ENCODE peak calls at places on chromosomes 7 and 10, in four cellular contexts. One of them, this sample, is unnamed. For H3K27me3 and H3K4me1, the result is how much of the 10 kb centered on the place peaks cover.

GRCh38 chr7:21580073-21580521 is 37.3 kb downstream of the DNAH11 start:
- DNase-seq in adrenal gland: no peak
- DNase-seq in keratinocyte: peak
- DNase-seq in fibroblast of lung: peak
- DNase-seq in this sample: no peak

GRCh38 chr10:72126184-72126871 is 38.0 kb upstream of the SPOCK2 start:
- DNase-seq in adrenal gland: no peak
- DNase-seq in keratinocyte: no peak
- DNase-seq in fibroblast of lung: peak
- DNase-seq in this sample: no peak

GRCh38 chr10:22853906-22854447 is 73.9 kb upstream of the ARMC3 start:
- DNase-seq in adrenal gland: no peak
- DNase-seq in keratinocyte: peak
- DNase-seq in fibroblast of lung: no peak
- DNase-seq in this sample: no peak

GRCh38 chr7:3730271-3730670 is 429.2 kb downstream of the SDK1 start:
- DNase-seq in adrenal gland: no peak
- DNase-seq in keratinocyte: no peak
- DNase-seq in fibroblast of lung: peak
- DNase-seq in this sample: no peak

GRCh38 chr7:20790273-20790842 is 3.7 kb upstream of the SP8 start:
- DNase-seq in adrenal gland: no peak
- DNase-seq in keratinocyte: no peak
- DNase-seq in fibroblast of lung: no peak
- DNase-seq in this sample: no peak

GRCh38 chr10:30116254-30116573 is 56.8 kb upstream of the JCAD start:
- DNase-seq in adrenal gland: no peak
- DNase-seq in keratinocyte: no peak
- DNase-seq in fibroblast of lung: no peak
- DNase-seq in this sample: no peak

GRCh38 chr7:28181921-28182517 is 1.4 kb upstream of the JAZF1 start:
- DNase-seq in adrenal gland: peak
- DNase-seq in keratinocyte: no peak
- DNase-seq in fibroblast of lung: no peak
- DNase-seq in this sample: peak

GRCh38 chr7:17661982-17662585 is 278.2 kb downstream of the SNX13 start:
- DNase-seq in adrenal gland: no peak
- DNase-seq in keratinocyte: no peak
- DNase-seq in fibroblast of lung: no peak
- DNase-seq in this sample: no peak

GRCh38 chr7:130941322-130942210 is 207.6 kb upstream of the KLF14 start:
- DNase-seq in adrenal gland: peak
- DNase-seq in keratinocyte: no peak
- DNase-seq in fibroblast of lung: peak
- DNase-seq in this sample: peak

GRCh38 chr7:75631711-75632110 is 107.0 kb downstream of the HIP1 start:
- DNase-seq in adrenal gland: no peak
- DNase-seq in keratinocyte: no peak
- DNase-seq in fibroblast of lung: no peak
- DNase-seq in this sample: no peak

GRCh38 chr7:19665399-19666008 is 43.3 kb downstream of the POLR1F start:
- DNase-seq in adrenal gland: no peak
- DNase-seq in keratinocyte: no peak
- DNase-seq in fibroblast of lung: peak
- DNase-seq in this sample: no peak

GRCh38 chr10:10500941-10501340 is 516.7 kb upstream of the CELF2 start:
- DNase-seq in adrenal gland: no peak
- DNase-seq in keratinocyte: no peak
- DNase-seq in fibroblast of lung: peak
- DNase-seq in this sample: no peak

GRCh38 chr10:35605191-35605590 is at the start of gene GJD4:
- DNase-seq in adrenal gland: no peak
- DNase-seq in keratinocyte: no peak
- DNase-seq in fibroblast of lung: no peak
- DNase-seq in this sample: no peak

GRCh38 chr10:133058267-133059092 is 29.2 kb upstream of the ADGRA1 start:
- DNase-seq in adrenal gland: no peak
- DNase-seq in keratinocyte: no peak
- DNase-seq in fibroblast of lung: no peak
- DNase-seq in this sample: no peak

GRCh38 chr7:129762387-129762969 is 151.0 kb downstream of the NRF1 start:
- DNase-seq in adrenal gland: no peak
- DNase-seq in keratinocyte: no peak
- DNase-seq in fibroblast of lung: no peak
- DNase-seq in this sample: no peak

GRCh38 chr7:98034044-98035035 is 44.3 kb upstream of the OCM2 start:
- DNase-seq in adrenal gland: peak
- DNase-seq in keratinocyte: no peak
- DNase-seq in fibroblast of lung: peak
- DNase-seq in this sample: peak

GRCh38 chr7:43199761-43200160 is 87.3 kb downstream of the HECW1 start:
- DNase-seq in adrenal gland: no peak
- DNase-seq in keratinocyte: no peak
- DNase-seq in fibroblast of lung: peak
- DNase-seq in this sample: no peak

GRCh38 chr7:110090113-110090820 is 1000.7 kb upstream of the LRRN3 start:
- DNase-seq in adrenal gland: no peak
- DNase-seq in keratinocyte: no peak
- DNase-seq in fibroblast of lung: peak
- DNase-seq in this sample: peak

GRCh38 chr7:108584211-108584610 is 14.5 kb downstream of the DNAJB9 start:
- DNase-seq in adrenal gland: no peak
- DNase-seq in keratinocyte: no peak
- DNase-seq in fibroblast of lung: no peak
- DNase-seq in this sample: no peak

GRCh38 chr10:18352175-18352574 is 212.0 kb downstream of the CACNB2 start:
- DNase-seq in adrenal gland: no peak
- DNase-seq in keratinocyte: no peak
- DNase-seq in fibroblast of lung: no peak
- DNase-seq in this sample: no peak

GRCh38 chr7:32248505-32248904 is 178.3 kb upstream of the PDE1C start:
- DNase-seq in adrenal gland: no peak
- DNase-seq in keratinocyte: no peak
- DNase-seq in fibroblast of lung: no peak
- DNase-seq in this sample: no peak

GRCh38 chr10:30591249-30591670 is 38.3 kb downstream of the LYZL2 start:
- DNase-seq in adrenal gland: peak
- DNase-seq in keratinocyte: no peak
- DNase-seq in fibroblast of lung: peak
- DNase-seq in this sample: peak

GRCh38 chr10:79027147-79028055 is 41.4 kb upstream of the ZMIZ1 start:
- DNase-seq in adrenal gland: peak
- DNase-seq in keratinocyte: no peak
- DNase-seq in fibroblast of lung: no peak
- DNase-seq in this sample: peak

GRCh38 chr7:113404245-113404644 is 285.9 kb upstream of the SMIM30 start:
- DNase-seq in adrenal gland: no peak
- DNase-seq in keratinocyte: no peak
- DNase-seq in fibroblast of lung: no peak
- DNase-seq in this sample: no peak

GRCh38 chr10:130461631-130462030 is 325.4 kb downstream of the GLRX3 start:
- DNase-seq in adrenal gland: no peak
- DNase-seq in keratinocyte: no peak
- DNase-seq in fibroblast of lung: no peak
- DNase-seq in this sample: no peak

GRCh38 chr10:13113544-13113943 is 13.6 kb downstream of the OPTN start:
- DNase-seq in adrenal gland: no peak
- DNase-seq in keratinocyte: no peak
- DNase-seq in fibroblast of lung: no peak
- DNase-seq in this sample: no peak

GRCh38 chr10:5496261-5497250 is 2.8 kb downstream of the CALML5 start:
- DNase-seq in adrenal gland: no peak
- DNase-seq in keratinocyte: no peak
- DNase-seq in fibroblast of lung: no peak
- DNase-seq in this sample: no peak

GRCh38 chr7:142298009-142298408 is 40.2 kb upstream of the PRSS58 start:
- DNase-seq in adrenal gland: no peak
- DNase-seq in keratinocyte: no peak
- DNase-seq in fibroblast of lung: no peak
- DNase-seq in this sample: no peak

GRCh38 chr10:121710207-121710606 is 112.0 kb upstream of the FGFR2 start:
- DNase-seq in adrenal gland: no peak
- DNase-seq in keratinocyte: no peak
- DNase-seq in fibroblast of lung: no peak
- DNase-seq in this sample: peak

GRCh38 chr10:36448760-36449681 is 676.4 kb upstream of the ANKRD30A start:
- DNase-seq in adrenal gland: no peak
- DNase-seq in keratinocyte: no peak
- DNase-seq in fibroblast of lung: peak
- DNase-seq in this sample: no peak

GRCh38 chr7:150781016-150781415 is 19.1 kb downstream of the TMEM176B start:
- DNase-seq in adrenal gland: no peak
- DNase-seq in keratinocyte: no peak
- DNase-seq in fibroblast of lung: peak
- DNase-seq in this sample: no peak

GRCh38 chr10:74921744-74922143 is 95.3 kb downstream of the KAT6B start:
- DNase-seq in adrenal gland: no peak
- DNase-seq in keratinocyte: no peak
- DNase-seq in fibroblast of lung: no peak
- DNase-seq in this sample: no peak

GRCh38 chr7:25675789-25676474 is 447.6 kb upstream of the NPVF start:
- DNase-seq in adrenal gland: no peak
- DNase-seq in keratinocyte: no peak
- DNase-seq in fibroblast of lung: no peak
- DNase-seq in this sample: peak

GRCh38 chr10:98361131-98361633 is 53.8 kb downstream of the PYROXD2 start:
- DNase-seq in adrenal gland: peak
- DNase-seq in keratinocyte: peak
- DNase-seq in fibroblast of lung: peak
- DNase-seq in this sample: no peak

GRCh38 chr7:104415700-104416099 is 87.3 kb downstream of the LHFPL3 start:
- DNase-seq in adrenal gland: no peak
- DNase-seq in keratinocyte: no peak
- DNase-seq in fibroblast of lung: no peak
- DNase-seq in this sample: no peak

DNA sequence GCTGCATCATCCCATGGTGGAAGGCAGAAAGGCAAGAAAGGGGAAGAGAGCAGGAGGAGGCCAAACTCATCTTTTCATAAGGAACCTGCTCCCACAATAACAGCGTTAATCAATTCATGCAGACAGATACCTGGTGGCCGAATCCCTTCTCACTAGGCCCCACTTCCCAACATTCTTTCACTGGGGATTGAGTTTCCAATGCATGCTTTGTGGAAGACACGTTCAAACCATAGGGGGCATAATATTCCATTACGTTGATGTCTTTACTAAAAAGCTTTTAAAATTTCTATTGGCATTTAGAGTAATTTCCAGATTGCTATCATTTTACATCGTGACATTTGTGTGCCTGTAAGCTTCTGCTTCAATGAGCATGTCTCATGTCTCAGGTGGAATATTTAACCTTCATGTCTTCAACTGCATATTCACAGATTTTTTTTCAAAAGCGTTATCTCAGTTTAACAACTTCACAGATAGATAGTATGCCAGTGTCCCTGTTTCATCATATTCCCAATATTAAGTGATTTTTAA is 88.5 kb downstream of the LHFPL3 start:
- DNase-seq in adrenal gland: no peak
- DNase-seq in keratinocyte: no peak
- DNase-seq in fibroblast of lung: no peak
- DNase-seq in this sample: no peak
- TF ChIP-seq CTCF in adrenal gland: no peak
- TF ChIP-seq CTCF in keratinocyte: no peak
- TF ChIP-seq CTCF in fibroblast of lung: no peak
- TF ChIP-seq CTCF in this sample: no peak

DNA sequence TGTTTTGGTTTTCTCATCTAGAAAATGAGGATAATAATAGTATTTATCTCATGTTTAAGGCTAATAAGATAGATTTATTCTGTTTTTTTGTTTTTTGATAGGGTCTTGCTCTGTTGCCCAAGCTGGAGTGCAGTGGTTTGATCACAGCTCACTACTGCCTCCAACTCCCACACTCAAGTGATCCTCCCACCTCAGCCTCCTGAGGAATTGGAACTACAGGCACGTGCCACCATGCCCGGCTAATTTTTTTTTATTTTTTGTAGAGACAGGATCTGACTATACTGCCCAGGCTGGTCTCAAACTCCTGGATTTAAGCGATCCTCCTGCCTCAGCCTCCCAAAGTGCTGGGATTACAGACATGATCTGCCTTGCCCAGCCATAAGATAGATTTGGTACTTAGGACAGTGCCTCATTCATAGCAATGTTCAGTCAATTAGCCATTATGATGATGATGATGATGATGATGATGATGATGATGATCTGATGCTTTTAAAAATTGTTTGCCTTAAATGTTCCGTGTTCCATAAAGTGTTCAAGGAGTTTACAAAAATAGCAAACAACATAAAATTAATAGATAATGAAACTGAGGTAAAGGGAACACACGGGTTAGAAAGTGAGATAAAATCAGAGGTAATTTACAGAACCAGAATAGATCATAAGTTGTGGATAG is 4.6 kb downstream of the WIPF3 start:
- DNase-seq in adrenal gland: no peak
- DNase-seq in keratinocyte: no peak
- DNase-seq in fibroblast of lung: no peak
- DNase-seq in this sample: no peak
- H3K27me3 ChIP-seq in adrenal gland: under half
- H3K27me3 ChIP-seq in keratinocyte: half or more
- H3K27me3 ChIP-seq in fibroblast of lung: under half
- H3K27me3 ChIP-seq in this sample: half or more

GRCh38 chr10:3866347-3866746 is 81.3 kb upstream of the KLF6 start:
- DNase-seq in adrenal gland: no peak
- DNase-seq in keratinocyte: no peak
- DNase-seq in fibroblast of lung: no peak
- DNase-seq in this sample: no peak

GRCh38 chr10:3871424-3871996 is 86.5 kb upstream of the KLF6 start:
- DNase-seq in adrenal gland: no peak
- DNase-seq in keratinocyte: no peak
- DNase-seq in fibroblast of lung: no peak
- DNase-seq in this sample: no peak

GRCh38 chr10:3867454-3868273 is 82.7 kb upstream of the KLF6 start:
- DNase-seq in adrenal gland: no peak
- DNase-seq in keratinocyte: no peak
- DNase-seq in fibroblast of lung: no peak
- DNase-seq in this sample: no peak

GRCh38 chr10:3868274-3868669 is 83.3 kb upstream of the KLF6 start:
- DNase-seq in adrenal gland: no peak
- DNase-seq in keratinocyte: no peak
- DNase-seq in fibroblast of lung: no peak
- DNase-seq in this sample: no peak

DNA sequence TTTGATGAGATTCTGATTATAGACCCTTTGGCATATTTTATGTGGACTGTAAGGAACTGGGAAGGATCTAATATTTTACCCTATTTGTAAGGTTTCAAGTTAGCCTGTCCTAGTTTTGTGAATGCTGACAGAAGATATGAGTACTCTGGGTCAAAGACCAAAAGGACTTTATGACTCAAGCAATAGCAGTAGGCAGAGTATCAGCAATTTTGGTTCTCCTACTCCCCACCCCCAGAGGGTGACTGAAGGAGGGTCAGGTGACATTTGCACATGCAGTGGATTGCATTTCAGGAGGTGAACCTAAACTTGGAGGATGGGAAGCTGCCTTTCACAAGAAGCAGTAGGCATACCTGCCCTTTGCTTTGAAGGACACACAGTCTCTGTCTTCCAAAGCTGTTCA is 84.0 kb upstream of the KLF6 start:
- DNase-seq in adrenal gland: no peak
- DNase-seq in keratinocyte: no peak
- DNase-seq in fibroblast of lung: no peak
- DNase-seq in this sample: no peak
- H3K4me1 ChIP-seq in adrenal gland: under half
- H3K4me1 ChIP-seq in keratinocyte: under half
- H3K4me1 ChIP-seq in fibroblast of lung: under half
- H3K4me1 ChIP-seq in this sample: under half

GRCh38 chr7:46152671-46153070 is 231.6 kb upstream of the IGFBP3 start:
- DNase-seq in adrenal gland: no peak
- DNase-seq in keratinocyte: no peak
- DNase-seq in fibroblast of lung: no peak
- DNase-seq in this sample: no peak
- TF ChIP-seq CTCF in adrenal gland: no peak
- TF ChIP-seq CTCF in keratinocyte: peak
- TF ChIP-seq CTCF in fibroblast of lung: no peak
- TF ChIP-seq CTCF in this sample: no peak